ENCODE peak calls at places on chromosome 11, in five cellular contexts. F is tibial artery, T is neural progenitor cell, X is posterior cingulate gyrus, U is IMR-90. L is an unnamed sample.

GRCh38 chr11:123405123-123405592 is 24.9 kb upstream of the GRAMD1B start:
- DNase-seq in F (no peak), T (no peak), X (no peak), U (no peak), L (no peak)

GRCh38 chr11:88310246-88310645 is 27.3 kb downstream of the CTSC start:
- DNase-seq in F (no peak), T (no peak), X (no peak), U (peak), L (no peak)

GRCh38 chr11:76166314-76166713 is 40.0 kb downstream of the WNT11 start:
- DNase-seq in F (no peak), T (no peak), X (no peak), U (no peak), L (no peak)

GRCh38 chr11:134289167-134289566 is 13.0 kb downstream of the GLB1L3 start:
- DNase-seq in F (no peak), T (no peak), X (no peak), U (no peak), L (no peak)

GRCh38 chr11:8440649-8441048 is 153.4 kb downstream of the STK33 start:
- DNase-seq in F (no peak), T (no peak), X (no peak), U (no peak), L (no peak)

GRCh38 chr11:69982675-69983570 is 95.2 kb upstream of the ANO1 start:
- DNase-seq in F (no peak), T (no peak), X (no peak), U (no peak), L (no peak)

GRCh38 chr11:116035972-116036371 is 531.8 kb upstream of the CADM1 start:
- DNase-seq in F (no peak), T (no peak), X (no peak), U (no peak), L (no peak)

GRCh38 chr11:128919192-128919591 is 23.5 kb downstream of the TP53AIP1 start:
- DNase-seq in F (no peak), T (no peak), X (no peak), U (no peak), L (no peak)

GRCh38 chr11:60005360-60005759 is 11.6 kb upstream of the OOSP4B start:
- DNase-seq in F (no peak), T (no peak), X (no peak), U (no peak), L (no peak)

GRCh38 chr11:8833568-8834275 is 77.3 kb upstream of the AKIP1 start:
- DNase-seq in F (no peak), T (no peak), X (no peak), U (peak), L (no peak)

GRCh38 chr11:44246726-44247125 is 63.2 kb downstream of the ALX4 start:
- DNase-seq in F (no peak), T (no peak), X (no peak), U (no peak), L (no peak)

GRCh38 chr11:37946155-37946766 is 1348.2 kb upstream of the RAG2 start:
- DNase-seq in F (no peak), T (peak), X (no peak), U (peak), L (peak)

GRCh38 chr11:109747839-109748238 is 325.8 kb downstream of the C11orf87 start:
- DNase-seq in F (no peak), T (no peak), X (no peak), U (no peak), L (no peak)

GRCh38 chr11:65522640-65523322 is 2.1 kb upstream of the SCYL1 start:
- DNase-seq in F (peak), T (no peak), X (no peak), U (no peak), L (no peak)

GRCh38 chr11:17646451-17647145 is 72.8 kb upstream of the MYOD1 start:
- DNase-seq in F (no peak), T (no peak), X (no peak), U (no peak), L (no peak)

GRCh38 chr11:120682026-120682649 is 170.6 kb downstream of the GRIK4 start:
- DNase-seq in F (no peak), T (peak), X (no peak), U (no peak), L (no peak)

GRCh38 chr11:124070906-124071621 is 29.9 kb upstream of the OR10G7 start:
- DNase-seq in F (peak), T (peak), X (peak), U (peak), L (peak)

GRCh38 chr11:125301301-125301700 is 136.8 kb downstream of the PKNOX2 start:
- DNase-seq in F (no peak), T (no peak), X (no peak), U (no peak), L (no peak)

GRCh38 chr11:57116654-57117053 is 65.1 kb upstream of the LRRC55 start:
- DNase-seq in F (no peak), T (peak), X (no peak), U (peak), L (peak)

GRCh38 chr11:2523821-2524391 is 79.1 kb downstream of the KCNQ1 start:
- DNase-seq in F (peak), T (peak), X (no peak), U (no peak), L (peak)

GRCh38 chr11:35798983-35799382 is 136.4 kb downstream of the TRIM44 start:
- DNase-seq in F (no peak), T (no peak), X (no peak), U (no peak), L (no peak)

GRCh38 chr11:24855951-24856350 is 359.1 kb downstream of the LUZP2 start:
- DNase-seq in F (no peak), T (no peak), X (no peak), U (peak), L (no peak)

GRCh38 chr11:60378359-60378758 is at the start of gene MS4A7:
- DNase-seq in F (peak), T (no peak), X (no peak), U (no peak), L (peak)

GRCh38 chr11:78203184-78203583 is 14.5 kb downstream of the USP35 start:
- DNase-seq in F (no peak), T (no peak), X (no peak), U (no peak), L (no peak)

GRCh38 chr11:93857413-93858185 is 7.2 kb upstream of the VSTM5 start:
- DNase-seq in F (no peak), T (no peak), X (no peak), U (no peak), L (no peak)

GRCh38 chr11:118415739-118416068 is 14.3 kb downstream of the ATP5MG start:
- DNase-seq in F (no peak), T (peak), X (no peak), U (peak), L (peak)

GRCh38 chr11:68012843-68013610 is 2.9 kb downstream of the ALDH3B1 start:
- DNase-seq in F (peak), T (no peak), X (no peak), U (peak), L (no peak)